ENCODE peak calls at places on chromosomes 5 and 9, in five cellular contexts. F is heart right ventricle, X is breast epithelium, W is A549, A is cardiac muscle cell. K is an unnamed sample. For H3K4me1, the result is how much of the 10 kb centered on the place peaks cover.

GRCh38 chr9:84597131-84597530 is 72.4 kb upstream of the NTRK2 start:
- DNase-seq in A (no peak), X (no peak), W (no peak), F (no peak), K (no peak)

GRCh38 chr9:20212806-20213205 is 409.5 kb downstream of the MLLT3 start:
- DNase-seq in F (no peak), W (no peak), X (no peak), A (no peak), K (no peak)

GRCh38 chr5:37789991-37790390 is 49.9 kb downstream of the GDNF start:
- DNase-seq in F (no peak), W (no peak), X (no peak), A (peak), K (no peak)

GRCh38 chr5:168947212-168947868 is 353.6 kb downstream of the SLIT3 start:
- DNase-seq in X (no peak), W (peak), A (peak), F (peak), K (peak)

GRCh38 chr9:113482991-113483675 is 19.6 kb downstream of the RGS3 start:
- DNase-seq in A (no peak), W (no peak), X (no peak), F (no peak), K (no peak)

GRCh38 chr5:138927979-138928378 is 52.8 kb upstream of the LRRTM2 start:
- DNase-seq in F (peak), A (peak), W (no peak), X (no peak), K (peak)

GRCh38 chr9:130137870-130138653 is 34.1 kb upstream of the NCS1 start:
- DNase-seq in F (peak), W (no peak), X (peak), A (peak), K (no peak)

GRCh38 chr5:1089621-1090040 is 22.2 kb downstream of the SLC12A7 start:
- DNase-seq in W (no peak), A (no peak), F (no peak), X (no peak), K (peak)

GRCh38 chr5:179796877-179797608 is 3.3 kb downstream of the LTC4S start:
- DNase-seq in W (no peak), F (no peak), A (no peak), X (no peak), K (no peak)

GRCh38 chr5:121982089-121982488 is 20.3 kb downstream of the SRFBP1 start:
- DNase-seq in X (no peak), A (no peak), W (no peak), F (no peak), K (no peak)

GRCh38 chr5:128777052-128777451 is 188.2 kb upstream of the SLC27A6 start:
- DNase-seq in F (no peak), X (no peak), A (no peak), W (no peak), K (no peak)

GRCh38 chr5:151182976-151183375 is 25.4 kb upstream of the ANXA6 start:
- DNase-seq in W (no peak), X (no peak), A (no peak), F (no peak), K (no peak)

GRCh38 chr5:170630226-170630625 is 126.4 kb downstream of the KCNIP1 start:
- DNase-seq in X (no peak), A (no peak), F (no peak), W (no peak), K (no peak)

GRCh38 chr5:113205807-113206206 is 229.0 kb downstream of the TSSK1B start:
- DNase-seq in X (no peak), W (no peak), A (no peak), F (no peak), K (no peak)

GRCh38 chr9:113484258-113484730 is 20.8 kb downstream of the RGS3 start:
- DNase-seq in A (peak), F (peak), X (no peak), W (no peak), K (peak)

GRCh38 chr5:90645024-90645610 is 86.5 kb downstream of the ADGRV1 start:
- DNase-seq in F (no peak), A (no peak), X (no peak), W (no peak), K (no peak)

GRCh38 chr5:35828092-35828598 is 28.5 kb upstream of the IL7R start:
- DNase-seq in A (no peak), X (no peak), W (no peak), F (no peak), K (no peak)

GRCh38 chr9:126791406-126792230 is 13.2 kb upstream of the ZBTB43 start:
- DNase-seq in F (no peak), A (peak), W (peak), X (peak), K (no peak)

GRCh38 chr9:121499427-121500164 is at the start of gene GGTA1:
- DNase-seq in X (peak), F (peak), W (peak), A (peak), K (peak)

GRCh38 chr5:113338628-113339027 is 96.2 kb downstream of the TSSK1B start:
- DNase-seq in A (no peak), X (no peak), F (no peak), W (no peak), K (no peak)

GRCh38 chr9:122213589-122214413 is 15.0 kb downstream of the LHX6 start:
- DNase-seq in A (no peak), W (peak), X (no peak), F (no peak), K (peak)

GRCh38 chr5:173518856-173519255 is 97.6 kb downstream of the BOD1 start:
- DNase-seq in A (no peak), W (no peak), F (no peak), X (no peak), K (no peak)

GRCh38 chr5:76735762-76736545 is 20.0 kb downstream of the F2R start:
- DNase-seq in W (no peak), A (no peak), F (no peak), X (no peak), K (no peak)
- H3K4me1 ChIP-seq in W (under half), A (under half), F (under half), X (under half), K (under half)

GRCh38 chr5:171968512-171968911 is 37.9 kb downstream of the FBXW11 start:
- DNase-seq in W (no peak), X (no peak), A (no peak), F (no peak), K (no peak)
- H3K27ac ChIP-seq in W (no peak), X (no peak), A (no peak), F (no peak), K (no peak)

GRCh38 chr9:133147412-133148271 is 16.1 kb downstream of the GBGT1 start:
- DNase-seq in X (peak), A (peak), F (peak), W (peak), K (peak)

GRCh38 chr9:133151041-133151440 is 12.7 kb downstream of the GBGT1 start:
- DNase-seq in W (no peak), A (no peak), X (no peak), F (no peak), K (peak)

GRCh38 chr9:133148351-133149129 is 15.2 kb downstream of the GBGT1 start:
- DNase-seq in F (peak), W (peak), A (peak), X (peak), K (peak)

GRCh38 chr9:133151601-133152525 is 11.9 kb downstream of the GBGT1 start:
- DNase-seq in F (no peak), W (no peak), X (no peak), A (no peak), K (peak)

DNA sequence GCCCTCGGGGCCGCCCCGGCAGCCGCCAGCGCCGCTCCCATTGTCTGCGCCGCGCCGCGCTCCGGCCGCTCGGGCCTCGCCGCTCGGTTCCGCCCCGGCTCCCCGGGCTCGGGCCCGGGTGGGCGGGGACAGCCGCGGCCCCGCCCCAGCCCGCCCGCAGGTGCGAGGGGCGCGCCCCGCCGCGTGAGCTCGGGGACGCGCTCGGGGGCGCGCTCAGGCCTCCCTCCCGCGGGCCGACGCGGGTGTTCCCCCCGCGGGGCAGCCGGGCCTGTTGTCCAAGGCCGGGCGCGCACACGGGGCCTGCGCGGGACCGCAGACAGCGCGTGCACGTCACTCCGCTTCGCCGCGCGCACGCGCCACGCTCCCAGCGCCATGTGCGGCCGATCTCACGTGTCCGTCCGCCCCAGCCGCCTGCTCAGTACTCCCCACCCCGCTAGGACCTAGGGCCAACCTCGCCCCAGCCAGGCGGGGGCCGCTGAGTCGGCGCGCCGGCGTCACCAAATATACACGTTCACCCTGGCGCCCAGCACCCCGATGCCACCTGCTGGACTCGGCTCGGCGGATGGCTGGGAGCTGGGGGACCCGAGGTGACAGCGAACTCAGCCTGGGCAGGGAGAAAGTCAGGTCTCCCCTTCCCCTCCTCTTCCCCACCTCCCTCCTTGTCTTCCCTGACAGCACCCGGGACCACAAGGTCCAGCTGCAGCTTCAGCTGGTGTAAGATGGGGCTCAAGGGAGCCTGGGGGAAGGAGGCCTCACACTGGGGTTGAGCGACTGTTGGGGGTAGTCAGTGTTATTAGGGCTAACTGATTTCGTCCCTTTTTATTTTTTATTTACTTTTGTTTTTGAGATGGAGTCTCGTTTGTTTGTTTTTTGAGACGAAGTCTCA is 14.3 kb downstream of the GBGT1 start:
- DNase-seq in W (peak), A (peak), X (peak), F (peak), K (peak)
- H3K4me3 ChIP-seq in W (peak), A (peak), X (peak), F (peak), K (peak)

GRCh38 chr5:95816341-95816740 is 6.2 kb downstream of the GLRX start:
- DNase-seq in A (no peak), F (no peak), X (no peak), W (no peak), K (no peak)

GRCh38 chr5:95815143-95815729 is 7.3 kb downstream of the GLRX start:
- DNase-seq in W (no peak), F (no peak), A (no peak), X (no peak), K (no peak)

GRCh38 chr5:95818181-95819147 is 4.1 kb downstream of the GLRX start:
- DNase-seq in A (no peak), W (no peak), F (no peak), X (no peak), K (no peak)

GRCh38 chr5:95817430-95817829 is 5.1 kb downstream of the GLRX start:
- DNase-seq in F (no peak), X (no peak), W (no peak), A (no peak), K (no peak)

GRCh38 chr5:95816803-95817202 is 5.7 kb downstream of the GLRX start:
- DNase-seq in W (no peak), X (no peak), A (no peak), F (no peak), K (no peak)
- H3K4me1 ChIP-seq in W (half or more), X (under half), A (under half), F (half or more), K (under half)

DNA sequence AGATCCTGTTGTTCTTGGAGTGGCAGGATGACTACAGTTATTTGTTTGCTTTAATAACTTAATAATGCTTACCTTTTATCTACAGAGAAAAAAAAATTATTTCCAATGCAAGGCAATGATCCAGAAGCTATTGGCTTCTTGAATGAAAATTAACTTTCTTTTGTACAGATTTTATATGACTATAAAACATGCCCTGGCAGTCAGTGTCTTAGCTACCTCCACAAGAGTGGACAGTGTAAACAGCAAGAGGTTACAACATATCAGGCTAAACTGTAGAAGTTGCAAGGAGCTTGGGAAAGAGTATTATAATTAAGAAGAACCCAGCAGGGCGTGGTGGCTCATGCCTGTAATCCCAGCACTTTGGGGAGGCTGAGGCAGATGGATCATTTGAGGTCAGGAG is 49.1 kb downstream of the BNC2 start:
- DNase-seq in W (no peak), F (no peak), A (no peak), X (no peak), K (no peak)
- H3K27ac ChIP-seq in W (no peak), F (no peak), A (no peak), X (no peak), K (no peak)

DNA sequence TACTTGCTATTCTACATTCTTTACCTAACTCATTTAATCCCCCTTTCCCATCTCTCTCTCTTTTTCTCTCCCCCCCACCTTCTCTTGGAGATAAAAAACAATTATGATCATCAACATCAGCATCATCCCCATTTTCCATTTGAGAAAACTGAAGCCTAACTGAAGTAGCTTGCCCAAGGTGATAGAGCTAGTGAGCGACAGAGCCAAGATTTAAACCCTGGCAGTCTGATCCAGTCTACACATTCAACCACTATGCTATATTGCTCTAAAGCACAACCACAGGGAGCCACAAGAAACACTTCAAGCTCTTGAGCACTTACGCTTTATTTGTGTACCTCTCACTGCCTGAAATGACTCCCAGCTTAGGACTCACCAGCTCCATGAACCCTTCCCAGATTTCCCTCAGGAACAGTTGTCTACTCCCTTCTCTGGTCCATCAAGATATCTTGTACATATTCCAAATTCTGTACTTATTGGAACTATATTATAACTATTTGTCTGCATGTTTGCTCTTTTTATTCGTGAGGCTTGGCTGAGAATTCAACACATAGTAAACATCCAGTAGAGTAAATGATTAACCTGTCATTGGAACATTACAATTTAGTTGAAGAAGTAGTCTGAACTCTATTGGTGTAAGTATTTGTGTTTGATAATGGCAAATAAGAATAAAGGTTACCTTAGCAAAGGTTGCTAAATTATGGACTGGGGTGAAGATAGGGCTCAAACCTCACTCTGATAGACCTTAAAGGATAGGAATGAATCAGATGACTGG is 164.8 kb downstream of the EFNA5 start:
- DNase-seq in A (no peak), W (no peak), X (no peak), F (no peak), K (no peak)
- H3K4me3 ChIP-seq in A (no peak), W (no peak), X (no peak), F (no peak), K (no peak)

GRCh38 chr5:72467421-72467820 is 39.8 kb downstream of the ZNF366 start:
- DNase-seq in W (no peak), A (peak), F (no peak), X (no peak), K (no peak)
- H3K4me1 ChIP-seq in W (under half), A (under half), F (half or more), X (under half), K (under half)

GRCh38 chr9:89774971-89775370 is 170.2 kb downstream of the GADD45G start:
- DNase-seq in X (no peak), W (no peak), A (no peak), F (no peak), K (no peak)
- H3K27ac ChIP-seq in X (no peak), W (no peak), A (no peak), F (no peak), K (no peak)

GRCh38 chr5:14186132-14186830 is 43.1 kb downstream of the TRIO start:
- DNase-seq in F (no peak), A (peak), W (no peak), X (no peak), K (no peak)
- H3K4me3 ChIP-seq in F (no peak), A (no peak), W (peak), X (no peak), K (no peak)